ENCODE peak calls at places on chromosomes 2 and 18, in nine cellular contexts. C, J, P, L, M, V, Z, D and N are unnamed samples.

GRCh38 chr2:108574332-108574731 is 40.1 kb downstream of the LIMS1 start:
- DNase-seq in C (no peak), J (no peak), P (no peak), L (no peak), M (no peak), V (no peak), Z (no peak), D (no peak), N (no peak)

GRCh38 chr2:27095745-27096651 is 9.4 kb downstream of the KHK start:
- DNase-seq in C (peak), J (peak), P (no peak), L (peak), M (peak), V (peak), Z (no peak), D (peak), N (no peak)

GRCh38 chr2:168015274-168015953 is 232.0 kb downstream of the STK39 start:
- DNase-seq in C (no peak), J (no peak), P (no peak), L (no peak), M (no peak), V (no peak), Z (no peak), D (no peak), N (no peak)

GRCh38 chr2:152403395-152403794 is 68.4 kb downstream of the FMNL2 start:
- DNase-seq in C (no peak), J (no peak), P (no peak), L (no peak), M (no peak), V (no peak), Z (no peak), D (no peak), N (no peak)

GRCh38 chr18:62505669-62506494 is 16.9 kb upstream of the ZCCHC2 start:
- DNase-seq in C (no peak), J (no peak), P (no peak), L (no peak), M (no peak), V (no peak), Z (peak), D (no peak), N (no peak)

GRCh38 chr18:25736516-25736915 is 353.9 kb downstream of the SS18 start:
- DNase-seq in C (no peak), J (peak), P (no peak), L (no peak), M (no peak), V (no peak), Z (no peak), D (peak), N (no peak)

GRCh38 chr2:147632193-147632592 is 212.6 kb upstream of the ACVR2A start:
- DNase-seq in C (no peak), J (no peak), P (no peak), L (no peak), M (peak), V (no peak), Z (peak), D (peak), N (no peak)

GRCh38 chr18:66867653-66868052 is 263.8 kb upstream of the CDH19 start:
- DNase-seq in C (no peak), J (peak), P (no peak), L (no peak), M (no peak), V (no peak), Z (no peak), D (peak), N (no peak)

GRCh38 chr2:178163395-178163794 is 30.9 kb upstream of the OSBPL6 start:
- DNase-seq in C (no peak), J (no peak), P (no peak), L (no peak), M (no peak), V (no peak), Z (no peak), D (no peak), N (no peak)

GRCh38 chr2:200694071-200694470 is 108.3 kb downstream of the AOX1 start:
- DNase-seq in C (no peak), J (no peak), P (no peak), L (no peak), M (no peak), V (no peak), Z (no peak), D (no peak), N (no peak)

GRCh38 chr2:222313816-222314215 is 15.0 kb upstream of the PAX3 start:
- DNase-seq in C (no peak), J (no peak), P (no peak), L (no peak), M (no peak), V (no peak), Z (no peak), D (no peak), N (no peak)

GRCh38 chr2:239589270-239589825 is 188.5 kb upstream of the HDAC4 start:
- DNase-seq in C (no peak), J (no peak), P (peak), L (no peak), M (peak), V (no peak), Z (no peak), D (no peak), N (peak)

GRCh38 chr18:75097491-75098225 is 111.3 kb downstream of the PTGR3 start:
- DNase-seq in C (no peak), J (no peak), P (no peak), L (no peak), M (no peak), V (no peak), Z (no peak), D (no peak), N (no peak)

GRCh38 chr2:33788044-33788443 is 188.9 kb upstream of the FAM98A start:
- DNase-seq in C (no peak), J (peak), P (no peak), L (no peak), M (no peak), V (no peak), Z (no peak), D (peak), N (no peak)

GRCh38 chr2:43898134-43898957 is 59.6 kb downstream of the ABCG8 start:
- DNase-seq in C (peak), J (peak), P (no peak), L (peak), M (no peak), V (peak), Z (no peak), D (no peak), N (peak)

GRCh38 chr2:231715988-231716616 is 7.8 kb downstream of the PTMA start:
- DNase-seq in C (no peak), J (peak), P (no peak), L (no peak), M (no peak), V (no peak), Z (peak), D (peak), N (no peak)

GRCh38 chr2:53438056-53438455 is 329.5 kb upstream of the CHAC2 start:
- DNase-seq in C (no peak), J (no peak), P (no peak), L (peak), M (no peak), V (no peak), Z (no peak), D (peak), N (no peak)

DNA sequence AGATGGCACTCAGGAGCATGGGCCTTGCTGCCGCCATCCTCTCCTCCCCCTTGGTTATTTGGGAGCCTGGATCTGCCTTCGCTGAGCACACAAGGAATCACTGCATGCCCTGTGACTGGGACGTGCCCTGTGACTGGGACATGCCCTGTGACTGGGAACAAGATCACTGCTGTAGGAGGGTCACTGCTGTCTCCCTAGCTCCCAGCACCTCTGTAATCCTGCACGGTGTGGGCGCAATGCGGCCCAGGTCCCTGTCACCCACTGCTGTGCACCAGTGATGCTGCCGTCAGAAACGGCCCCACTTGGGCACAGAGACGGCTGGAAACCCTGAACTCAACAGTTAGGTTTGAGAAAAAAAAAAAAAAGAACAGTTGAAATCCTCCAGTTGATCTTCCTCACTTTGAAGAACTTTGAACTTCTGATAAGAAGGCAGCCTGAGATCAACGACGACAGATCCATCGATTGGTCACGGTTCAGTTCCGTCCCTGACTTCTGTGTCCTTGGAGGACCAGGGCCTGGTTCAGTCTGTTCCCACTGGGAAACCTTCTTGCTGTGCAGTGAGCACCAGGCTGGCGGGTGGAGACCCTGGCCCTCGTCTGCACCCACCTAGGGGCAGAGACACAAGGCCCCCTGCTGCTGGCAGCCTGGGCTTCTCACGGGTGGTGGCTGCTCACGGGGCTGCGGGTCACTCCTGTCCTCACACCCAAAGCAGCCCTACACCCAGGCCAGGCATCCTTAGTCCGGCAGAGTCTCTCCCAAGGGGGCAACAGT is 125.9 kb downstream of the PXDN start:
- DNase-seq in C (no peak), J (no peak), P (peak), L (no peak), M (no peak), V (no peak), Z (no peak), D (no peak), N (peak)
- TF ChIP-seq CTCF in C (no peak), J (no peak), P (no peak), L (no peak), M (no peak), V (no peak), Z (no peak), D (no peak), N (no peak)

GRCh38 chr18:50033004-50033403 is 161.9 kb downstream of the MYO5B start:
- DNase-seq in C (no peak), J (no peak), P (no peak), L (no peak), M (no peak), V (no peak), Z (no peak), D (no peak), N (no peak)
- H3K4me3 ChIP-seq in C (no peak), J (no peak), P (no peak), L (no peak), M (no peak), V (no peak), Z (no peak), D (no peak), N (no peak)

DNA sequence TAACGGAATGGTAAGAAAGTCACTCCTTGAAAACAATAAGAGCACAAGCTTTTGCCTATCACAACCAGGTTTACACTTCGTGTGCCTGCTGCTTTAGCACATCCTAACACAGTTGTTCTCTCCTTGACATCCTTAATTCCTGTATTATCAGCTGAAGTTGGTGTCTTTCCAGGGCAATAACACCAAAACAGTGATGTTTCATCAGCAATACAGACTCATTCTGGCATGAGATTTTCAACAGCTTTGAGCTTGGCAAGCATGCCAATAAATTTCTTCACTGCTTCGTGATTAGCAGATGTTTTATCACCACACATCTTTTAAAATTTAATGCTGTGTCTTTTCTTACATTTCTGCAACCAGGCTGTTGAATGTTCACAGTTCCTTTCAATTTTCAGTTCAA is 148.4 kb downstream of the EIPR1 start:
- DNase-seq in C (no peak), J (no peak), P (no peak), L (no peak), M (no peak), V (no peak), Z (no peak), D (no peak), N (no peak)
- TF ChIP-seq CTCF in C (no peak), J (no peak), P (no peak), L (no peak), M (no peak), V (no peak), Z (no peak), D (no peak), N (no peak)

GRCh38 chr2:120037995-120038541 is 25.2 kb downstream of the EPB41L5 start:
- DNase-seq in C (no peak), J (no peak), P (no peak), L (no peak), M (no peak), V (no peak), Z (no peak), D (peak), N (no peak)
- H3K4me3 ChIP-seq in C (no peak), J (no peak), P (no peak), L (no peak), M (no peak), V (no peak), Z (no peak), D (no peak), N (no peak)

DNA sequence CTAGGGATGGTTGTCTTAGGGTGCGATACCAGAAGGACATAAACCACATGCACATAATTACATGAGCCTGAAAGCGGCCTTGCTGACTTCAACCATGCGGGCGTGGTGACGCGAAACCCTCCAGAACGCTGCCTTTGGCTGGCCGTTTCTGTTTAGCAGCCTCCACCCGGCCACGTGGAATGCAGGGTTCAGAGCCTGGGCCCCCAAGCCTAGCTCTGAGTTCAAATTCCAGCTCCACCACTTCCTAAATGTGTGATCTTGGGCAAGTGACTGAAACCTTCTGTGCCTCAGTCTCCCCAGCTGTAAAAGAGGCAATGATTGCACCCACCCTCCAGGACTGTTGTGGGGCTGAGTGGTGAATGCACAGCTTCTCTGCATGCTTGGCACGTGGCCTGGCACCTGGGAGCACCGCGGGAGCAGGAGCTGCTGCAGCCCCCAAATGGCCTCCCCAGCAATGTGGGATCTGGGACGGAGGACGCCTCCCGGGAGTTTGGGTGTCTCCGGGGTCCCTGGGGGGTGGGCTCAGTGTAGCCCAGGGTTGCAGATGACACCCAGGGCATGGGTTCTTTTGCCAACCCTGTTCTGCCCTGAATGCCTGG is 1.5 kb downstream of the KLHL30 start:
- DNase-seq in C (no peak), J (no peak), P (no peak), L (no peak), M (no peak), V (no peak), Z (no peak), D (no peak), N (no peak)
- TF ChIP-seq CTCF in C (no peak), J (no peak), P (no peak), L (no peak), M (no peak), V (no peak), Z (no peak), D (no peak), N (no peak)

GRCh38 chr2:70895998-70896764 is 39.5 kb upstream of the ATP6V1B1 start:
- DNase-seq in C (no peak), J (no peak), P (no peak), L (no peak), M (no peak), V (no peak), Z (no peak), D (no peak), N (no peak)
- H3K4me3 ChIP-seq in C (no peak), J (no peak), P (no peak), L (no peak), M (no peak), V (no peak), Z (no peak), D (no peak), N (no peak)